ENCODE peak calls at places on chromosomes 7 and 10, in seven cellular contexts. X is GM23248, L is upper lobe of right lung, A is mammary epithelial cell, E is psoas muscle, T is PC-3, V is RWPE2. Z is an unnamed sample. For H3K27me3 and H3K9me3, the result is how much of the 10 kb centered on the place peaks cover.

GRCh38 chr7:104805449-104806317 is 208.3 kb upstream of the KMT2E start:
- DNase-seq in E (no peak), T (no peak), L (no peak), A (no peak), V (no peak), X (no peak), Z (no peak)

GRCh38 chr10:52423369-52423768 is 109.3 kb downstream of the DKK1 start:
- DNase-seq in E (no peak), X (no peak), T (peak), A (peak), L (no peak), V (no peak), Z (no peak)

GRCh38 chr7:155456772-155457543 is 971 bp upstream of the EN2 start:
- DNase-seq in A (peak), X (peak), V (peak), T (peak), E (peak), L (peak), Z (no peak)

GRCh38 chr10:84826704-84827103 is 498.3 kb downstream of the CCSER2 start:
- DNase-seq in L (no peak), V (no peak), A (no peak), T (no peak), X (peak), E (no peak), Z (no peak)

GRCh38 chr10:46551701-46552525 is 4.5 kb downstream of the GPRIN2 start:
- DNase-seq in E (peak), L (peak), V (peak), A (no peak), T (no peak), X (no peak), Z (no peak)

GRCh38 chr7:143958781-143959180 is 4.1 kb downstream of the OR2F1 start:
- DNase-seq in V (no peak), A (no peak), E (no peak), T (no peak), X (no peak), L (no peak), Z (no peak)

GRCh38 chr7:156783864-156784263 is 109.1 kb downstream of the LMBR1 start:
- DNase-seq in X (peak), E (no peak), L (no peak), A (no peak), V (no peak), T (no peak), Z (no peak)

GRCh38 chr7:32616625-32617024 is 121.3 kb downstream of the AVL9 start:
- DNase-seq in L (no peak), A (peak), X (peak), V (no peak), E (peak), T (peak), Z (no peak)

GRCh38 chr10:9069136-9069535 is 1014.6 kb downstream of the GATA3 start:
- DNase-seq in L (no peak), V (no peak), X (no peak), E (no peak), T (peak), A (peak), Z (no peak)

GRCh38 chr7:73891178-73891885 is 30.4 kb downstream of the TMEM270 start:
- DNase-seq in L (no peak), A (no peak), E (peak), X (peak), T (no peak), V (no peak), Z (no peak)

GRCh38 chr10:124047427-124048157 is 45.8 kb downstream of the CHST15 start:
- DNase-seq in T (no peak), X (no peak), L (no peak), A (no peak), V (no peak), E (no peak), Z (no peak)

GRCh38 chr7:29044529-29044928 is 86.4 kb upstream of the TRIL start:
- DNase-seq in V (no peak), X (peak), L (no peak), E (no peak), A (no peak), T (no peak), Z (no peak)

GRCh38 chr7:125065546-125065945 is 135.9 kb upstream of the POT1 start:
- DNase-seq in A (no peak), T (no peak), V (no peak), X (no peak), E (no peak), L (no peak), Z (no peak)

GRCh38 chr10:69516548-69517195 is 56.5 kb downstream of the NEUROG3 start:
- DNase-seq in T (no peak), A (no peak), L (no peak), X (no peak), E (no peak), V (no peak), Z (no peak)

GRCh38 chr7:30907527-30908267 is 4.0 kb upstream of the AQP1 start:
- DNase-seq in X (peak), A (no peak), V (no peak), E (peak), T (no peak), L (no peak), Z (no peak)

GRCh38 chr7:148527717-148528168 is 62.8 kb upstream of the C7orf33 start:
- DNase-seq in X (peak), A (peak), E (peak), V (peak), T (peak), L (peak), Z (peak)

GRCh38 chr7:130278892-130279690 is 12.4 kb downstream of the CPA2 start:
- DNase-seq in T (peak), X (peak), E (no peak), V (no peak), L (no peak), A (peak), Z (no peak)

GRCh38 chr10:14623931-14624330 is 150.8 kb downstream of the FAM107B start:
- DNase-seq in T (no peak), X (no peak), L (no peak), E (no peak), A (no peak), V (no peak), Z (no peak)

GRCh38 chr10:97134202-97134601 is 51.6 kb downstream of the SLIT1 start:
- DNase-seq in X (no peak), T (no peak), L (no peak), E (no peak), V (no peak), A (no peak), Z (no peak)

GRCh38 chr7:38834357-38834756 is 74.6 kb downstream of the VPS41 start:
- DNase-seq in X (no peak), V (no peak), A (no peak), T (no peak), L (no peak), E (no peak), Z (no peak)

GRCh38 chr10:44030132-44030531 is 354.8 kb downstream of the CXCL12 start:
- DNase-seq in A (no peak), E (no peak), T (peak), X (no peak), L (no peak), V (no peak), Z (no peak)

GRCh38 chr10:110504111-110504735 is 6.5 kb downstream of the DUSP5 start:
- DNase-seq in V (no peak), L (no peak), X (peak), T (no peak), E (no peak), A (peak), Z (no peak)

GRCh38 chr10:49400365-49400764 is 4.5 kb upstream of the DRGX start:
- DNase-seq in V (no peak), E (no peak), X (no peak), T (no peak), A (no peak), L (no peak), Z (no peak)
- H3K27me3 ChIP-seq in V (half or more), E (under half), X (half or more), T (half or more), A (under half), L (half or more), Z (half or more)

GRCh38 chr10:109324721-109325120 is 598.6 kb downstream of the XPNPEP1 start:
- DNase-seq in E (no peak), X (no peak), L (no peak), A (no peak), V (no peak), T (no peak), Z (no peak)
- H3K9me3 ChIP-seq in E (under half), X (under half), L (under half), A (under half), V (under half), T (under half), Z (under half)

DNA sequence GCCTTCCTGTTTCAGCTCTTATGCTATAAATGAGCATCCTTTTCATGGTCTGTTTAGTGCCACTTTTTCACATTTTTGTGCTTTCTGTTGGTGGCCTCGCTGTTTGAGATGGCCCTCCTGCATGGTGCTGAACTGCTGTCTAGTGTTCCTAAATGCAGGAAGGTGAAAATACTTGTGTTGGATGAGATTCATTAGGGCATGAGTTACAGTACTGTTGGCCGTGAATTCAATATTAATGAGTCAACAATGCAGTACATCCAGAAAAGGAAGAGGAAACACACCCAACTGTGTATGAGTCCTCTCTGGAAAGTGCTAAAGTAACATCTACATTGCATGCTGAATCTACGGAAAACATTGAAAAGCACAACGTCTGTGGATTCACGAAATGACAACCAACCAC is 124.0 kb downstream of the HERPUD2 start:
- DNase-seq in L (no peak), V (no peak), T (no peak), A (no peak), X (no peak), E (no peak), Z (no peak)
- H3K27ac ChIP-seq in L (no peak), V (no peak), T (no peak), A (no peak), X (no peak), E (no peak), Z (no peak)

DNA sequence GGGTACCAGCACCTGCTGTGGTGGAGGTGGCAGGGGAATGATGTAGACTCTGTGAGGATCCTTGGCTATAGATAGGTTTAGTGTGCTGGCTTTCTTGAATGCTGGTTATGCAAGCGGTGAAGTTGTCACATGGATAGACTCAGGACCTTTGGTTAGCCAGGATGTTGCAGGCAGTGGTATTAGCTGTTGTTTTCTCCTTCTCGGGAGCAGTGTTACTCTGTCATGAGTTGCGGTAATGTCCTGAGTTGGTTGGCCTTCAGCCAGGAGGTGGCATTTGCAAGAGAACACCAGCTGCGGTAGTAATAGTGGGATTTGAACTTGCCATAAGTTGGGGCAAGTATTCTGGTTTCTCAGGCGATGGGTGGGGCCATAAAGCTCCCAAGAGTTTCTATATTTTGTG is 10.8 kb downstream of the AGK start:
- DNase-seq in E (peak), T (no peak), L (no peak), X (no peak), V (no peak), A (no peak), Z (no peak)
- H3K27me3 ChIP-seq in E (under half), T (under half), L (under half), X (under half), V (under half), A (under half), Z (under half)